ENCODE peak calls at places on chromosomes 12 and 14, in seven cellular contexts. C is left ventricle myocardium inferior, V is WERI-Rb-1, L is transverse colon, K is fibroblast of mammary gland, W is lung, O is tibial artery. H is an unnamed sample.

GRCh38 chr14:92520102-92520651 is 6.6 kb downstream of the RIN3 start:
- DNase-seq in W (no peak), C (no peak), V (no peak), L (no peak), K (no peak), O (no peak), H (no peak)

GRCh38 chr12:124761876-124762275 is 101.8 kb downstream of the SCARB1 start:
- DNase-seq in V (no peak), O (no peak), W (no peak), K (no peak), C (peak), L (no peak), H (no peak)

GRCh38 chr12:104083769-104084475 is 19.6 kb downstream of the HCFC2 start:
- DNase-seq in K (no peak), V (no peak), O (no peak), L (no peak), W (no peak), C (no peak), H (no peak)

GRCh38 chr12:93778306-93778705 is 101.1 kb downstream of the CRADD start:
- DNase-seq in C (peak), L (no peak), K (peak), W (no peak), O (peak), V (no peak), H (no peak)

GRCh38 chr12:13251496-13251895 is 55.0 kb downstream of the EMP1 start:
- DNase-seq in K (no peak), L (peak), C (no peak), W (no peak), O (no peak), V (no peak), H (no peak)

GRCh38 chr12:64085996-64086395 is 136.1 kb downstream of the KICS2 start:
- DNase-seq in V (no peak), C (no peak), L (no peak), O (no peak), W (no peak), K (peak), H (no peak)

GRCh38 chr14:92215579-92215978 is 93.8 kb downstream of the CPSF2 start:
- DNase-seq in C (no peak), W (no peak), O (no peak), L (no peak), K (peak), V (no peak), H (no peak)

GRCh38 chr14:23641915-23642588 is 5.9 kb downstream of the DHRS2 start:
- DNase-seq in W (no peak), O (no peak), K (no peak), L (peak), V (no peak), C (no peak), H (no peak)

GRCh38 chr14:67566908-67567307 is 33.2 kb downstream of the PIGH start:
- DNase-seq in V (peak), W (no peak), K (no peak), C (no peak), L (no peak), O (peak), H (no peak)

GRCh38 chr12:1318327-1319031 is 275.9 kb downstream of the FBXL14 start:
- DNase-seq in O (no peak), C (no peak), V (no peak), L (no peak), W (peak), K (peak), H (no peak)

GRCh38 chr14:22598896-22599244 is 770 bp downstream of the ABHD4 start:
- DNase-seq in L (peak), W (peak), C (no peak), K (peak), O (peak), V (peak), H (no peak)

GRCh38 chr14:69055125-69055524 is 76.0 kb upstream of the ACTN1 start:
- DNase-seq in W (no peak), C (no peak), V (no peak), K (peak), O (no peak), L (no peak), H (no peak)

GRCh38 chr12:99649551-99649950 is 2.0 kb downstream of the GARIN6 start:
- DNase-seq in W (no peak), K (no peak), L (no peak), O (no peak), V (no peak), C (no peak), H (no peak)

GRCh38 chr12:124994435-124994975 is 1.1 kb downstream of the BRI3BP start:
- DNase-seq in W (no peak), C (no peak), L (peak), K (no peak), O (no peak), V (no peak), H (no peak)

GRCh38 chr14:32408018-32408417 is 78.9 kb downstream of the AKAP6 start:
- DNase-seq in L (no peak), K (peak), W (no peak), O (no peak), V (no peak), C (peak), H (no peak)

GRCh38 chr12:42394429-42394828 is 68.5 kb downstream of the PPHLN1 start:
- DNase-seq in V (no peak), O (no peak), L (no peak), W (no peak), C (no peak), K (no peak), H (no peak)

GRCh38 chr12:97148941-97149559 is 242.0 kb downstream of the NEDD1 start:
- DNase-seq in V (peak), L (peak), O (no peak), W (peak), C (peak), K (peak), H (peak)

GRCh38 chr12:124700810-124701594 is 133.6 kb upstream of the NCOR2 start:
- DNase-seq in K (no peak), V (no peak), W (peak), L (no peak), O (peak), C (no peak), H (no peak)

GRCh38 chr14:55386037-55386798 is 25.4 kb downstream of the ATG14 start:
- DNase-seq in W (no peak), L (peak), V (no peak), O (no peak), K (no peak), C (no peak), H (no peak)

GRCh38 chr12:66879392-66879791 is 200.5 kb upstream of the GRIP1 start:
- DNase-seq in W (no peak), V (no peak), C (no peak), O (no peak), K (no peak), L (no peak), H (no peak)

GRCh38 chr14:98909251-98909944 is 362.6 kb downstream of the BCL11B start:
- DNase-seq in K (peak), V (no peak), C (no peak), L (no peak), W (no peak), O (no peak), H (no peak)

GRCh38 chr14:36690301-36691020 is 28.8 kb downstream of the PAX9 start:
- DNase-seq in O (no peak), W (no peak), K (peak), L (no peak), V (no peak), C (no peak), H (no peak)

GRCh38 chr12:107884769-107885694 is 110.5 kb downstream of the ASCL4 start:
- DNase-seq in L (peak), O (no peak), W (peak), V (peak), K (peak), C (no peak), H (peak)

GRCh38 chr12:47190271-47190750 is 110.6 kb upstream of the AMIGO2 start:
- DNase-seq in L (no peak), O (no peak), W (no peak), C (no peak), K (no peak), V (no peak), H (peak)

DNA sequence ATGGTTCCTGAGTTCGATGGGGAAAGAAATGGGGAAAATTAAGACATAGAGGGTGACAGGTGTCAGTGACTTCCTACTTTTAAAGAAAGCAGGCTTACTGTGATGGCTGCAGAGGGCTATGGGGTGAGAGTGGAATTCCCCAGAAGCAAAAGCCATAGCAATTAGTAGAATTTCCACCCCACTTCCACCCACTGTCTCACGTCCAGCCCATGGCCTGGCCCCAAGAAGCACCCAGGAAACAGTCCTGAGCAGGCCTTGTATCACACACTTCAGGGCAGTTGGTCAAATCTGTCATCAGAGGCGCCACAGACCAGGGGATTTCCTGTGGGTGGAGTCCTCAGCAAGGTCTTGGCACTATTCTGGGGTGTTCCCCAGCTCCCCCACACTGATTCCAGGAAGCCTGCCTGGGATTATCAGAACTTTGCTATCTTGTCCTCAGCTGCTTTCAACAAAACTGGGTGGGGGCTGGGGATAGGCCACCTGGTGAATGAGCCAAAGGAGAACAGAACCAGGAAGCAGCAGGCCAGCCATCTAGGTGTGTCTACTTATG is 120.1 kb upstream of the CCND2 start:
- DNase-seq in L (peak), V (peak), W (no peak), C (no peak), K (no peak), O (no peak), H (no peak)
- TF ChIP-seq CTCF in L (no peak), V (no peak), W (no peak), C (no peak), K (no peak), O (no peak), H (no peak)

GRCh38 chr12:52522346-52523011 is 2.3 kb upstream of the KRT5 start:
- DNase-seq in O (no peak), W (no peak), L (no peak), C (no peak), V (no peak), K (no peak), H (no peak)

GRCh38 chr12:52524898-52525591 is 4.9 kb upstream of the KRT5 start:
- DNase-seq in V (no peak), C (no peak), L (no peak), K (no peak), W (no peak), O (peak), H (no peak)

GRCh38 chr12:52525661-52526499 is 5.7 kb upstream of the KRT5 start:
- DNase-seq in W (no peak), C (no peak), O (peak), V (no peak), K (no peak), L (no peak), H (no peak)

GRCh38 chr12:52524241-52524897 is 4.2 kb upstream of the KRT5 start:
- DNase-seq in L (no peak), V (no peak), O (peak), W (no peak), K (no peak), C (no peak), H (no peak)

GRCh38 chr12:52523825-52524224 is 3.6 kb upstream of the KRT5 start:
- DNase-seq in O (no peak), L (no peak), K (no peak), V (no peak), W (no peak), C (no peak), H (no peak)
- H3K4me3 ChIP-seq in O (no peak), L (no peak), K (no peak), V (no peak), W (no peak), C (no peak), H (no peak)

DNA sequence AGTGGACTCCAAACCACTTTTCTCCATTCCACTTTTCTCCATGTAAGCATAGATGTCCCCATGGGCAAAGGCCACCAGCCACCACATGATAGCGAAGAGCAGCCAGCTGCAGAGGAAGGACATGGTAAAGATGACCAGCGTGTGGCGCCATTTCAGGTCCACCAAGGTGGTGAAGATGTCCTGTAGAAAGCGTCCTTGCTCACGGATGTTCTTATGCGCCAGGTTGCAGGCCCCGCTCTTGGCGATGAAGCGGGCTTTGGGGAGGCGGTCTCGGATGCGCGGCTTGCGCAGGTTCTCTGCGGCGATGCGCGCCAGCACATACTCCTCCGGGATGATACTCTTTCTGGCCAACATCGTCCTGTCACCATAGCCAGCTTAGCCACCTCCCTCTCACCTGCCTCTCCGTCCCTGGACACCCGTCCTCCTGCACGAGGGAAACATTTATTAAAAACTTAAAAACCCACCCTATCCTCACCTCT is 1.2 kb downstream of the KCNJ8 start:
- DNase-seq in V (peak), C (peak), K (peak), W (peak), L (peak), O (peak), H (no peak)
- TF ChIP-seq CTCF in V (peak), C (peak), K (peak), W (no peak), L (no peak), O (peak), H (peak)

GRCh38 chr12:113152196-113152834 is 2.8 kb downstream of the CFAP73 start:
- DNase-seq in K (no peak), W (no peak), L (no peak), O (no peak), V (no peak), C (no peak), H (no peak)
- H3K4me3 ChIP-seq in K (no peak), W (no peak), L (peak), O (peak), V (peak), C (peak), H (no peak)

GRCh38 chr12:27221625-27222387 is 22.3 kb upstream of the STK38L start:
- DNase-seq in L (no peak), K (no peak), O (no peak), V (no peak), C (no peak), W (no peak), H (no peak)
- TF ChIP-seq CTCF in L (no peak), K (no peak), O (no peak), V (no peak), C (no peak), W (no peak), H (no peak)

GRCh38 chr12:6963016-6963731 is 7.3 kb downstream of the PHB2 start:
- DNase-seq in O (peak), C (peak), W (peak), V (no peak), L (peak), K (no peak), H (no peak)
- H3K4me3 ChIP-seq in O (no peak), C (no peak), W (peak), V (no peak), L (peak), K (no peak), H (peak)

GRCh38 chr14:70658899-70659298 is 17.2 kb downstream of the TTC9 start:
- DNase-seq in V (no peak), C (no peak), W (no peak), O (no peak), L (no peak), K (no peak), H (no peak)

GRCh38 chr14:70662080-70662479 is 20.4 kb downstream of the TTC9 start:
- DNase-seq in W (no peak), L (no peak), C (no peak), V (no peak), K (no peak), O (no peak), H (no peak)

GRCh38 chr14:70662816-70663215 is 21.1 kb downstream of the TTC9 start:
- DNase-seq in W (no peak), V (no peak), C (no peak), K (no peak), O (no peak), L (no peak), H (no peak)

GRCh38 chr14:70663707-70664179 is 22.0 kb downstream of the TTC9 start:
- DNase-seq in L (peak), C (no peak), K (peak), V (no peak), O (no peak), W (no peak), H (peak)

GRCh38 chr14:70660967-70661871 is 19.5 kb downstream of the TTC9 start:
- DNase-seq in O (no peak), V (no peak), C (no peak), K (no peak), L (peak), W (no peak), H (no peak)
- TF ChIP-seq CTCF in O (no peak), V (no peak), C (no peak), K (no peak), L (no peak), W (no peak), H (peak)

DNA sequence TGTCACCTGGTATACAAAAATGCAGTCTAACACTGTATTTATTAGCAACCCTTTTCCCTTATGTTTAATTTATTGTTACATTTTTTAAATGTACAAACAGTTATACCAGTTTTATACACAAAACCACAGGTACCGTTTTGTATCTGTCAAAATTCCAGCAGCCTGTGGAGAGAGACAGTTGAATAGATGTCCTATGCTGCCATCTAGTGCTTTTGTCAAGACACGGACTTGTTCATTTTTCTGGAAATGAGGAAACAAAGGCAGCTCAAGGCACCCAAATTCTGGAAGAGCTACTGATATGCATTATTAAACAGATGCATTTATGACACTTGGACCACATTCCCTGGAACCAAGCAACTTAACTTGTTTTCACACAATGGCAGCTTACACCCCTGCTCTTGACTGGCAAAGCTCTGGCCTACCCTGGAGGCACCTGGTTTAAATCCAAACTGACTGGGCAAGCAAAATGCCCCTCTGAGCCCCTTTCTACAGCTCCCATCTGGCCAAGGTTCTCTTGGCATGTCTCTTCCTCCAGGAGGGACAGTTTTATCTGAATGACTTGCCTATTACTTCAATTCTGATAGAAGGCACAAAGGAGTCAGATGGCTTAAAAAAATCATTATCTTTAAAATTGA is 286.9 kb upstream of the PRKD1 start:
- DNase-seq in K (peak), L (no peak), V (no peak), O (no peak), W (no peak), C (no peak), H (no peak)
- H3K4me3 ChIP-seq in K (no peak), L (no peak), V (no peak), O (no peak), W (no peak), C (no peak), H (no peak)

GRCh38 chr12:105798249-105798835 is 340.4 kb downstream of the NUAK1 start:
- DNase-seq in K (peak), C (no peak), L (no peak), V (no peak), W (no peak), O (no peak), H (no peak)
- TF ChIP-seq CTCF in K (no peak), C (no peak), L (no peak), V (no peak), W (no peak), O (no peak), H (no peak)